ENCODE peak calls at places on chromosomes 13 and 19, in five cellular contexts. C is naive thymus-derived CD8-positive, alpha-beta T cell; Z is uterus; U is HFF-Myc; L is HS-5. D is an unnamed sample.

GRCh38 chr19:51181377-51181912 is 39.3 kb downstream of the SIGLEC7 start:
- DNase-seq in C (no peak), L (no peak), U (no peak), Z (no peak), D (no peak)

GRCh38 chr13:74444161-74444571 is 310.0 kb upstream of the KLF12 start:
- DNase-seq in C (no peak), L (no peak), U (no peak), Z (no peak), D (no peak)

GRCh38 chr13:26964278-26965057 is 203.9 kb upstream of the GPR12 start:
- DNase-seq in L (no peak), U (no peak), C (no peak), Z (no peak), D (peak)

GRCh38 chr19:35822579-35822978 is 9.9 kb upstream of the PRODH2 start:
- DNase-seq in Z (no peak), L (no peak), U (no peak), C (no peak), D (no peak)

GRCh38 chr13:109968876-109969577 is 182.6 kb upstream of the IRS2 start:
- DNase-seq in L (no peak), U (no peak), C (no peak), Z (no peak), D (no peak)

GRCh38 chr19:33219261-33219812 is 6.3 kb downstream of the SLC7A10 start:
- DNase-seq in Z (no peak), L (no peak), C (no peak), U (no peak), D (no peak)

GRCh38 chr13:33058816-33059215 is 42.6 kb downstream of the KL start:
- DNase-seq in C (no peak), L (no peak), Z (no peak), U (no peak), D (no peak)

GRCh38 chr13:114149774-114150740 is 17.6 kb upstream of the RASA3 start:
- DNase-seq in U (no peak), L (no peak), Z (no peak), C (no peak), D (no peak)

GRCh38 chr13:39329182-39329639 is 273.8 kb downstream of the LHFPL6 start:
- DNase-seq in Z (no peak), L (no peak), C (no peak), U (no peak), D (no peak)

GRCh38 chr13:110944121-110944967 is 29.5 kb upstream of the ANKRD10 start:
- DNase-seq in L (no peak), U (peak), Z (no peak), C (no peak), D (no peak)

GRCh38 chr13:45055198-45055901 is 65.0 kb upstream of the GTF2F2 start:
- DNase-seq in Z (peak), C (no peak), L (peak), U (peak), D (no peak)

GRCh38 chr19:32227561-32228165 is 117.7 kb upstream of the ZNF507 start:
- DNase-seq in Z (no peak), C (no peak), L (no peak), U (no peak), D (no peak)

D was measured in NCI-H1436 treated with DMSO at 0.1 percent for 48 hours.